ENCODE peak calls at places on chromosome 20, in nine cellular contexts. S, U, A, J, K, N, Y, H and Q are unnamed samples.

GRCh38 chr20:44704551-44704971 is 10.6 kb upstream of the CCN5 start:
- DNase-seq in S (peak; percentile 36), U (peak; percentile 94), A (no peak), J (peak; percentile 77), K (no peak), N (peak; percentile 46), Y (no peak), H (peak; percentile 13), Q (peak; percentile 49)

GRCh38 chr20:53582574-53583351 is 10.9 kb downstream of the ZNF217 start:
- DNase-seq in S (peak; percentile 91), U (peak; percentile 100), A (no peak), J (peak; percentile 95), K (no peak), N (peak; percentile 98), Y (peak; percentile 60), H (no peak), Q (no peak)

GRCh38 chr20:11231742-11232141 is 557.9 kb upstream of the JAG1 start:
- DNase-seq in S (no peak), U (no peak), A (no peak), J (no peak), K (no peak), N (no peak), Y (no peak), H (no peak), Q (no peak)

GRCh38 chr20:23320317-23320716 is 30.3 kb upstream of the NXT1 start:
- DNase-seq in S (no peak), U (no peak), A (no peak), J (no peak), K (no peak), N (peak; percentile 64), Y (no peak), H (no peak), Q (no peak)

GRCh38 chr20:63952210-63952535 is 4.0 kb downstream of the UCKL1 start:
- DNase-seq in S (no peak), U (no peak), A (no peak), J (no peak), K (no peak), N (no peak), Y (no peak), H (no peak), Q (no peak)

GRCh38 chr20:62137478-62138203 is 5.6 kb downstream of the PSMA7 start:
- DNase-seq in S (no peak), U (no peak), A (no peak), J (no peak), K (no peak), N (no peak), Y (no peak), H (no peak), Q (no peak)

GRCh38 chr20:25022680-25023079 is 30.1 kb upstream of the APMAP start:
- DNase-seq in S (no peak), U (no peak), A (no peak), J (no peak), K (no peak), N (peak; percentile 66), Y (no peak), H (no peak), Q (no peak)

GRCh38 chr20:63536997-63537524 is at the start of gene PTK6:
- DNase-seq in S (no peak), U (no peak), A (no peak), J (no peak), K (no peak), N (peak; percentile 75), Y (no peak), H (no peak), Q (no peak)

GRCh38 chr20:62227977-62228958 is 8.2 kb upstream of the HRH3 start:
- DNase-seq in S (no peak), U (no peak), A (no peak), J (no peak), K (no peak), N (no peak), Y (no peak), H (peak; percentile 90), Q (no peak)

GRCh38 chr20:13755809-13756208 is 28.9 kb downstream of the ESF1 start:
- DNase-seq in S (no peak), U (no peak), A (no peak), J (peak; percentile 32), K (no peak), N (no peak), Y (no peak), H (no peak), Q (no peak)

GRCh38 chr20:18032977-18033892 is 24.5 kb downstream of the OVOL2 start:
- DNase-seq in S (peak; percentile 27), U (no peak), A (no peak), J (no peak), K (peak; percentile 15), N (peak; percentile 33), Y (no peak), H (peak; percentile 71), Q (no peak)

GRCh38 chr20:20210943-20211273 is 157.0 kb upstream of the INSM1 start:
- DNase-seq in S (no peak), U (no peak), A (no peak), J (no peak), K (no peak), N (no peak), Y (no peak), H (no peak), Q (no peak)

GRCh38 chr20:53609501-53610445 is 16.1 kb upstream of the ZNF217 start:
- DNase-seq in S (no peak), U (peak; percentile 71), A (no peak), J (peak; percentile 61), K (peak; percentile 64), N (peak; percentile 93), Y (no peak), H (peak; percentile 67), Q (peak; percentile 82)